ENCODE peak calls at places on chromosome 20, in ten cellular contexts. I is uterus, Y is right lobe of liver, X is GM12892, N is HCT116, E is heart left ventricle, K is GM12891, Q is erythroblast, G is testis, Z is IMR-90. J is an unnamed sample.
A peak's percentile ranks its signal among the peaks of the same experiment; 100 is the strongest.

GRCh38 chr20:61387204-61387958 is 135.3 kb downstream of the CDH4 start:
- DNase-seq in K (no peak), Y (no peak), E (no peak), Z (peak; percentile 41), Q (no peak), I (no peak), G (peak; percentile 42), X (no peak), N (no peak), J (peak; percentile 40)

GRCh38 chr20:23248524-23248923 is 102.1 kb upstream of the NXT1 start:
- DNase-seq in Y (no peak), E (no peak), N (no peak), Z (no peak), X (no peak), Q (no peak), K (no peak), I (no peak), G (no peak), J (no peak)

GRCh38 chr20:47574616-47575401 is 73.1 kb downstream of the NCOA3 start:
- DNase-seq in N (no peak), G (no peak), K (no peak), Q (no peak), Y (no peak), Z (peak; percentile 49), X (no peak), I (no peak), E (no peak), J (no peak)

GRCh38 chr20:2820084-2820895 is 4.1 kb downstream of the TMEM239 start:
- DNase-seq in I (peak; percentile 58), N (no peak), K (no peak), Y (no peak), G (peak; percentile 57), X (no peak), Q (no peak), E (no peak), Z (peak; percentile 84), J (no peak)

GRCh38 chr20:14334306-14334930 is 3.0 kb downstream of the FLRT3 start:
- DNase-seq in G (peak; percentile 80), E (no peak), Y (no peak), N (no peak), I (peak; percentile 18), Z (peak; percentile 45), X (no peak), Q (no peak), K (no peak), J (peak; percentile 45)

GRCh38 chr20:10648651-10649050 is 25.1 kb downstream of the JAG1 start:
- DNase-seq in I (no peak), X (no peak), Y (no peak), K (no peak), N (no peak), G (no peak), E (no peak), Q (no peak), Z (peak; percentile 91), J (no peak)

GRCh38 chr20:56799187-56799586 is 170.1 kb downstream of the TFAP2C start:
- DNase-seq in Q (no peak), G (no peak), Y (peak; percentile 75), K (no peak), I (no peak), Z (no peak), E (no peak), N (no peak), X (no peak), J (no peak)

GRCh38 chr20:38935967-38936407 is 9.8 kb downstream of the FAM83D start:
- DNase-seq in Q (no peak), K (no peak), Z (no peak), X (no peak), E (no peak), Y (no peak), G (no peak), I (no peak), N (no peak), J (no peak)

GRCh38 chr20:59827138-59828056 is 106.0 kb downstream of the SYCP2 start:
- DNase-seq in G (peak; percentile 12), I (no peak), K (no peak), X (no peak), Y (no peak), Q (no peak), E (no peak), N (no peak), Z (no peak), J (no peak)

DNA sequence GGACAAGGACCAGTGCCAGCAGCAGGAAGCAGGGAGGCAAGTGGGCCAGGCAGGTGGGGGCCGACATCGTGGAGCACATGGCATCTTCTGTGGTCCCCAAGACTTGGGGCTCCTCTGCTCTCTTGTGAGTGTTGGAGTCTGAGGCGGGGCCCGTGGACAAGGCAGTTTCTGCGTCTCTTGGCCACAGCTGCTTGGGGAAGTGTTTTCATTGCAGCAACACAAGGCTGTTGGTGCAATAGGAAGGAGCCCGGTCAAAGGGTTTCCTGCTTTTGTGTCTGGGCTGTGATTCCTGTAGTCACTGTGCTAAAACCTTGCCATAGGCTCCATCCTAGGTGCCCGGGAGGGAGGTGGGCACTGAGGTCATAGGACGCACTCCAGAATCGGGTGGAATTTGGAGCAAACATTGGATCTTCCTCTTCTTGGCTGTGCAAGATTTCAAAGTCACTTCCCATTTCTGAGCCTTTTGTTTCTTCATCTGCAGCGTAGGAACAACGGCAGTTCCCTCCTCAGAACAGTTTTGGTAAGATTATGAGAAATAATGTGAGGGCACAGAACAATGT is at the start of gene SIRPB2:
- DNase-seq in X (no peak), Q (no peak), N (no peak), I (no peak), G (peak; percentile 28), K (no peak), Z (no peak), Y (peak; percentile 75), E (peak; percentile 47), J (peak; percentile 65)
- TF ChIP-seq POLR2A in X (no peak), Q (no peak), N (no peak), I (no peak), G (no peak), K (no peak), Z (no peak), Y (peak; percentile 48), E (no peak), J (no peak)

GRCh38 chr20:48735112-48735511 is 92.7 kb downstream of the PREX1 start:
- DNase-seq in G (no peak), K (no peak), X (no peak), Z (no peak), N (no peak), I (no peak), Q (no peak), E (no peak), Y (no peak), J (no peak)
- TF ChIP-seq POLR2A in G (no peak), K (no peak), X (no peak), Z (no peak), N (no peak), I (no peak), Q (no peak), E (no peak), Y (no peak), J (no peak)

DNA sequence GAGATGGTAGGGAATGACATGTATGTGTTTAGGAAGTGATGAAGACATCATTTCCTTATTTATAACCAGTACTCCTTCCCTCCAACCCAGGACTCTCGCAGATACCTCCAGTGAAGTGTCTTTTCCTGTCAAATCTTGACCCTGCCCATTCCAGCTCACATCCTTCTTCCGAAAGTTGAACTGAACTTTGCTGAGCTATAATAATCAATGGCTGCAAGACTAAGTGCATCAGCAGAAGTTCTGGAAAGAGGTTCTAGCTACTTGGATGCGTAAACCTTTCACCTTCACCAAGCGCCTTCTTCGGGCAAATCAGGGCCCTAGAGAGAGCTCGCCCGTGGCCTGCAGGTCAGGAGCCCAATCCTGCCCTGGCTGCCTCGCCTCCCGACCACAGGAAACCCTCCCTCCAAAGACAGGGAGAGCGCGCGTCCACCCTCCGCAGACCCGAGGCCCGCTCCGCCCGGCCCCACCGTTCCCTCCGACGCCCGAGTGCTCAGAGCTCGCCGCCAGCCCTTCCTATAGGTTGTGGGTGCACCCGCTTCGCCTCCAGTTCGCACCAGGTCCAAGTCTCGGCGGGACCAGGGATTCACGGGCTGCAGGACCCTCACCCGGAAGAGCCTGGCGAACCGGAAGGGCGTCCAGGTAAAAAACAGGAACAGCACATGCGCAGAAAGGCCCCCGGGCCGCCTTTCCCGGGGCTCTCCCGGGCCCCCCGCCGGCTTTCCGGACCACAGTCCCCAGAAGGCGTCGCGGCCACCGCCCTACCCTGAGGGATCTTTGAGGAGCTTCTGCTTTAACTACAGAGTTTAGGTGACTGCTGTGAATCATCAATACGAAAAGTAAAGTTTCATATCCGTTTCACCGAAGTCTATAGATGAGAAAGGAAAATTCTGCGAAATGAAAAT is at the start of gene ZNF334:
- DNase-seq in E (peak; percentile 81), X (peak; percentile 29), Z (peak; percentile 8), N (no peak), Q (no peak), K (peak; percentile 39), G (peak; percentile 84), Y (peak; percentile 63), I (peak; percentile 70), J (peak; percentile 75)
- TF ChIP-seq POLR2A in E (no peak), X (no peak), Z (no peak), N (no peak), Q (no peak), K (no peak), G (no peak), Y (peak; percentile 18), I (no peak), J (peak; percentile 14)

GRCh38 chr20:31674895-31675827 is 37.4 kb downstream of the COX4I2 start:
- DNase-seq in I (peak; percentile 36), G (peak; percentile 49), N (no peak), X (peak; percentile 46), Z (peak; percentile 64), E (peak; percentile 83), Y (peak; percentile 73), K (no peak), Q (peak; percentile 90), J (peak; percentile 45)

GRCh38 chr20:31673435-31673834 is 35.7 kb downstream of the COX4I2 start:
- DNase-seq in X (no peak), Z (no peak), N (no peak), Y (no peak), I (no peak), E (no peak), G (no peak), Q (no peak), K (no peak), J (no peak)

GRCh38 chr20:31675828-31676533 is 38.3 kb downstream of the COX4I2 start:
- DNase-seq in G (peak; percentile 69), Z (peak; percentile 25), Q (peak; percentile 99), K (no peak), Y (no peak), X (no peak), N (no peak), E (no peak), I (no peak), J (no peak)

GRCh38 chr20:31676534-31677030 is 38.9 kb downstream of the COX4I2 start:
- DNase-seq in Y (no peak), N (no peak), Q (peak; percentile 74), G (no peak), E (no peak), I (no peak), X (no peak), K (no peak), Z (no peak), J (no peak)

DNA sequence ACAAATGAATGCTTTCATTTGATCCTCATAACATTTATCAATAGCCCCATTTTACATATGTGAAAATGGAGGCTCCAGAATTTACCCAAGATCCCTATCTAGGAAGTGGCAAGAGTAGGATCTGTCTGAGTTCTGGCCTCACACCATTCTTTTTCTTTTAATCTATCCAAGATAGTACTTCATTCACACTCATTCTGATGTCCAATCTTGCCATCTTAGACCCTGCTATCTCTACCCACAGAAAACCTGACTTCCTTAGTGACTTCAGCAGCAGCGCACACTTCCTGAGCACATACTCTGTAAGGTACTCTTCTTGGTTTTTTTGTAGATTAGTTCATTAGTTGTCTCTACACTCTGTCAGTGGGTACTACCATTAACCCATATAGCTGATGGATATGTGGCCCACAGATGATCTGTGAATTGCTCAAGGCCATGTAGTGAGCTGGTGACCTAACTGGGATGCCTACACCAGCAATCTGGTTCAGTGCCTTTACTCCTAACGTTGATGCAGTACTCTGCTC is 36.3 kb downstream of the COX4I2 start:
- DNase-seq in G (no peak), Q (peak; percentile 68), N (no peak), X (no peak), E (no peak), Y (no peak), Z (no peak), I (no peak), K (no peak), J (no peak)
- TF ChIP-seq POLR2A in G (no peak), Q (no peak), N (no peak), X (no peak), E (no peak), Y (no peak), Z (no peak), I (no peak), K (no peak), J (no peak)

J was measured in body of pancreas.